ENCODE peak calls at places on chromosomes 3 and 15, in five cellular contexts. One of them, this sample, is unnamed.

GRCh38 chr15:33107950-33108349 is 86.6 kb downstream of the FMN1 start:
- DNase-seq in GM23338: no peak
- DNase-seq in A549: no peak
- DNase-seq in GM12878: no peak
- DNase-seq in HepG2: no peak
- DNase-seq in this sample: no peak

GRCh38 chr15:88061452-88061851 is 195.1 kb downstream of the NTRK3 start:
- DNase-seq in GM12878: no peak
- DNase-seq in GM23338: no peak
- DNase-seq in A549: no peak
- DNase-seq in HepG2: no peak
- DNase-seq in this sample: no peak

GRCh38 chr3:111862974-111863373 is 3.9 kb downstream of the PHLDB2 start:
- DNase-seq in GM12878: no peak
- DNase-seq in A549: no peak
- DNase-seq in HepG2: no peak
- DNase-seq in GM23338: no peak
- DNase-seq in this sample: no peak

GRCh38 chr3:114380233-114380645 is 86.4 kb downstream of the TIGIT start:
- DNase-seq in HepG2: no peak
- DNase-seq in A549: no peak
- DNase-seq in GM23338: no peak
- DNase-seq in GM12878: no peak
- DNase-seq in this sample: no peak

GRCh38 chr3:56815571-56815970 is 13.8 kb upstream of the ARHGEF3 start:
- DNase-seq in GM23338: no peak
- DNase-seq in HepG2: no peak
- DNase-seq in GM12878: no peak
- DNase-seq in A549: no peak
- DNase-seq in this sample: no peak

GRCh38 chr3:126357299-126358037 is at the start of gene KLF15:
- DNase-seq in HepG2: peak
- DNase-seq in GM23338: peak
- DNase-seq in GM12878: no peak
- DNase-seq in A549: peak
- DNase-seq in this sample: peak

GRCh38 chr3:51814034-51814433 is 35.0 kb upstream of the IQCF6 start:
- DNase-seq in GM12878: no peak
- DNase-seq in A549: no peak
- DNase-seq in GM23338: no peak
- DNase-seq in HepG2: no peak
- DNase-seq in this sample: no peak

GRCh38 chr3:133956982-133957381 is 61.3 kb upstream of the RAB6B start:
- DNase-seq in HepG2: no peak
- DNase-seq in A549: no peak
- DNase-seq in GM12878: no peak
- DNase-seq in GM23338: no peak
- DNase-seq in this sample: no peak

GRCh38 chr3:138049157-138049919 is 39.4 kb downstream of the CLDN18 start:
- DNase-seq in HepG2: no peak
- DNase-seq in GM23338: peak
- DNase-seq in A549: no peak
- DNase-seq in GM12878: no peak
- DNase-seq in this sample: peak

GRCh38 chr15:42059661-42060476 is 34.5 kb downstream of the PLA2G4D start:
- DNase-seq in GM12878: no peak
- DNase-seq in A549: peak
- DNase-seq in HepG2: peak
- DNase-seq in GM23338: peak
- DNase-seq in this sample: peak

GRCh38 chr15:83285979-83286553 is 1.6 kb upstream of the BNC1 start:
- DNase-seq in A549: peak
- DNase-seq in GM12878: no peak
- DNase-seq in HepG2: no peak
- DNase-seq in GM23338: no peak
- DNase-seq in this sample: no peak

GRCh38 chr3:171458056-171458856 is 1.9 kb downstream of the TNIK start:
- DNase-seq in GM12878: no peak
- DNase-seq in HepG2: no peak
- DNase-seq in GM23338: peak
- DNase-seq in A549: no peak
- DNase-seq in this sample: no peak

GRCh38 chr15:91885054-91885453 is 31.5 kb downstream of the SLCO3A1 start:
- DNase-seq in GM23338: no peak
- DNase-seq in HepG2: no peak
- DNase-seq in GM12878: no peak
- DNase-seq in A549: no peak
- DNase-seq in this sample: no peak
- TF ChIP-seq JUNB in GM23338: no peak
- TF ChIP-seq JUNB in HepG2: no peak
- TF ChIP-seq JUNB in GM12878: no peak
- TF ChIP-seq JUNB in A549: no peak
- TF ChIP-seq JUNB in this sample: no peak

GRCh38 chr3:50299929-50300680 is 900 bp upstream of the HYAL3 start:
- DNase-seq in A549: no peak
- DNase-seq in HepG2: no peak
- DNase-seq in GM12878: no peak
- DNase-seq in GM23338: no peak
- DNase-seq in this sample: no peak
- TF ChIP-seq JUNB in A549: no peak
- TF ChIP-seq JUNB in HepG2: no peak
- TF ChIP-seq JUNB in GM12878: no peak
- TF ChIP-seq JUNB in GM23338: no peak
- TF ChIP-seq JUNB in this sample: no peak

GRCh38 chr3:108882762-108883161 is 60.2 kb downstream of the TRAT1 start:
- DNase-seq in HepG2: no peak
- DNase-seq in GM23338: no peak
- DNase-seq in A549: no peak
- DNase-seq in GM12878: no peak
- DNase-seq in this sample: no peak

GRCh38 chr3:108883373-108883772 is 60.8 kb downstream of the TRAT1 start:
- DNase-seq in GM23338: no peak
- DNase-seq in HepG2: no peak
- DNase-seq in A549: no peak
- DNase-seq in GM12878: no peak
- DNase-seq in this sample: no peak

GRCh38 chr3:108891833-108892232 is 61.8 kb downstream of the GUCA1C start:
- DNase-seq in GM23338: no peak
- DNase-seq in HepG2: no peak
- DNase-seq in A549: no peak
- DNase-seq in GM12878: no peak
- DNase-seq in this sample: no peak

GRCh38 chr3:108887777-108888176 is 65.2 kb downstream of the TRAT1 start:
- DNase-seq in GM23338: peak
- DNase-seq in HepG2: no peak
- DNase-seq in A549: no peak
- DNase-seq in GM12878: no peak
- DNase-seq in this sample: no peak

DNA sequence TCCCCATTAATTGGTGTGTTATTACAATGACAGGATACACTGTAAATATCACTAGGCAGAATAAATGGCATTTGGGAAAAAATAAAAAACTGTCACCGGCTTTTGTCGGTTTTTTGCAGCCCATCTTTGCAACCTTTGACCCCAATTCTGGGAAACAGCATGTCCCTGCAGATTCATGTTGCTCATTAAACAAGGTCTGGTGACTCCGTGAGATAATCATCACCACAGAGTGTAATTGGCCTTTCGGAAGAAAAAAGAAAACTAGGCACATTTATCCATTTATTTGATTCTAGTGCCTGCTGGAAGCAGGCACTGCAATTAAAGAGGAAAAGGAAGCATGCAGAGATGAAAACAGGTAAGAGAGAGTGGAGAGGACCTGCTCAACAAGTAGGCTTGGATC is 64.6 kb downstream of the TRAT1 start:
- DNase-seq in GM23338: no peak
- DNase-seq in A549: no peak
- DNase-seq in HepG2: no peak
- DNase-seq in GM12878: no peak
- DNase-seq in this sample: no peak
- TF ChIP-seq JUNB in GM23338: no peak
- TF ChIP-seq JUNB in A549: no peak
- TF ChIP-seq JUNB in HepG2: no peak
- TF ChIP-seq JUNB in GM12878: no peak
- TF ChIP-seq JUNB in this sample: no peak

GRCh38 chr15:40282144-40282869 is 557 bp downstream of the ANKRD63 start:
- DNase-seq in GM23338: peak
- DNase-seq in HepG2: peak
- DNase-seq in A549: peak
- DNase-seq in GM12878: no peak
- DNase-seq in this sample: peak
- TF ChIP-seq JUNB in GM23338: no peak
- TF ChIP-seq JUNB in HepG2: no peak
- TF ChIP-seq JUNB in A549: no peak
- TF ChIP-seq JUNB in GM12878: no peak
- TF ChIP-seq JUNB in this sample: no peak

GRCh38 chr3:78178209-78178608 is 1138.3 kb downstream of the ROBO2 start:
- DNase-seq in A549: no peak
- DNase-seq in GM12878: no peak
- DNase-seq in GM23338: no peak
- DNase-seq in HepG2: no peak
- DNase-seq in this sample: no peak

GRCh38 chr3:78176869-78177268 is 1137.0 kb downstream of the ROBO2 start:
- DNase-seq in HepG2: peak
- DNase-seq in GM23338: no peak
- DNase-seq in GM12878: no peak
- DNase-seq in A549: no peak
- DNase-seq in this sample: no peak

GRCh38 chr3:78178740-78179139 is 1138.8 kb downstream of the ROBO2 start:
- DNase-seq in A549: no peak
- DNase-seq in HepG2: no peak
- DNase-seq in GM12878: no peak
- DNase-seq in GM23338: no peak
- DNase-seq in this sample: no peak

DNA sequence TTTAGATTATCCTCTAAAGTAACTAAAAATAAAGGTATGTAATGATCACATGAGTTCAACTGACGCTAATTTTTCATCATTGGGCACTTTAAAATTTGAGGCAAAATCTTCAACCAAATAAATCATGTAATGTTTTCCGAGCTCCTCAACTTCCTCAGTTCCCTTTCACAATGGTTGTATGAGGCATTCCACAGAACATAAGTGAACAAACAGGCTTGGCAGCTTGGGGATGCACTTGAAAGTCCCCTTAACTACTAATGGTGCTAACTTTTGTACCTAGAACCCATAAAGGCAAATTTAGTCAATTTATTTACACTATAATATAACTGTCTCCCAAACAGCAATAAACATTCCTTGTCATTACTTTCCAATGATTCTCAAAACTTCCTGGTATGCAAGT is 1137.9 kb downstream of the ROBO2 start:
- DNase-seq in HepG2: no peak
- DNase-seq in GM23338: no peak
- DNase-seq in A549: no peak
- DNase-seq in GM12878: no peak
- DNase-seq in this sample: no peak
- TF ChIP-seq JUNB in HepG2: no peak
- TF ChIP-seq JUNB in GM23338: no peak
- TF ChIP-seq JUNB in A549: no peak
- TF ChIP-seq JUNB in GM12878: no peak
- TF ChIP-seq JUNB in this sample: no peak

GRCh38 chr3:123336441-123336851 is 112.4 kb downstream of the ADCY5 start:
- DNase-seq in GM12878: no peak
- DNase-seq in A549: no peak
- DNase-seq in GM23338: no peak
- DNase-seq in HepG2: no peak
- DNase-seq in this sample: no peak
- TF ChIP-seq JUNB in GM12878: no peak
- TF ChIP-seq JUNB in A549: no peak
- TF ChIP-seq JUNB in GM23338: no peak
- TF ChIP-seq JUNB in HepG2: no peak
- TF ChIP-seq JUNB in this sample: no peak

GRCh38 chr3:45915518-45916231 is 27.6 kb upstream of the CXCR6 start:
- DNase-seq in GM23338: no peak
- DNase-seq in GM12878: peak
- DNase-seq in A549: peak
- DNase-seq in HepG2: no peak
- DNase-seq in this sample: peak
- TF ChIP-seq JUNB in GM23338: no peak
- TF ChIP-seq JUNB in GM12878: peak
- TF ChIP-seq JUNB in A549: no peak
- TF ChIP-seq JUNB in HepG2: no peak
- TF ChIP-seq JUNB in this sample: no peak

DNA sequence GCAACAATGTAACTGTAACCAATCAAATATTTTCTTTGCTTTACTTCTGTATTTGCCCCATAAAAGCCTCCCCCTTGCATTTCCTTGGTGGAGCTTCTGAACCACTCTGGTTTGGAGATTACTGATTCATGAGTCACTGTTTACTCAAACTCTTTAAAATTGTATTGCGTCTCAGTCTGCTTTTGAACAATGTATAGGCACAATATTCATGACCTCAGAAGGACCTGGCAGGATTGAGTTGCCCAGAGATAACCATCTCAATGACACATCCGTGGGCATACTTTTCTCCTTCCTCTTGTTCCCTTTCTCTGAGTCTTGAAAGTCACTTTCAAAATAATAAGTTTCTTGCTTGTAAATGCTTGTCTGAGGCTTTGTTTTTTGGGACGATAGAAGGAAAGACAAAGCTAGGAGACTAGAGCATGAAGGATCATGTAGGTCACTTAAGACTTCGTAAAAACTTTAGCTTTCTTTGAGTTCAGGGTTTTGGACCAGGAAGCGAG is 57.1 kb upstream of the POU1F1 start:
- DNase-seq in A549: peak
- DNase-seq in GM23338: no peak
- DNase-seq in GM12878: no peak
- DNase-seq in HepG2: peak
- DNase-seq in this sample: no peak
- TF ChIP-seq JUNB in A549: peak
- TF ChIP-seq JUNB in GM23338: no peak
- TF ChIP-seq JUNB in GM12878: no peak
- TF ChIP-seq JUNB in HepG2: peak
- TF ChIP-seq JUNB in this sample: no peak

GRCh38 chr3:196599734-196600128 is 31.3 kb downstream of the FBXO45 start:
- DNase-seq in GM12878: no peak
- DNase-seq in A549: no peak
- DNase-seq in GM23338: no peak
- DNase-seq in HepG2: no peak
- DNase-seq in this sample: peak
- TF ChIP-seq JUNB in GM12878: no peak
- TF ChIP-seq JUNB in A549: no peak
- TF ChIP-seq JUNB in GM23338: no peak
- TF ChIP-seq JUNB in HepG2: no peak
- TF ChIP-seq JUNB in this sample: no peak

This sample was measured in K562.